ENCODE peak calls at places on chromosome 15, in nine cellular contexts. One of them, this sample, is unnamed.

GRCh38 chr15:35289029-35289617 is 204.0 kb upstream of the NANOGP8 start:
- DNase-seq in GM23338: peak
- DNase-seq in RWPE1: peak
- DNase-seq in ascending aorta: no peak
- DNase-seq in PC-3: peak
- DNase-seq in heart left ventricle: no peak
- DNase-seq in AG04450: peak
- DNase-seq in transverse colon: no peak
- DNase-seq in breast epithelium: no peak
- DNase-seq in this sample: no peak

GRCh38 chr15:60592386-60593339 is 113.7 kb upstream of the ICE2 start:
- DNase-seq in GM23338: peak
- DNase-seq in RWPE1: peak
- DNase-seq in ascending aorta: peak
- DNase-seq in PC-3: peak
- DNase-seq in heart left ventricle: peak
- DNase-seq in AG04450: no peak
- DNase-seq in transverse colon: peak
- DNase-seq in breast epithelium: peak
- DNase-seq in this sample: peak

GRCh38 chr15:27438403-27439375 is 467.7 kb downstream of the GABRG3 start:
- DNase-seq in GM23338: no peak
- DNase-seq in RWPE1: no peak
- DNase-seq in ascending aorta: no peak
- DNase-seq in PC-3: no peak
- DNase-seq in heart left ventricle: no peak
- DNase-seq in AG04450: no peak
- DNase-seq in transverse colon: no peak
- DNase-seq in breast epithelium: no peak
- DNase-seq in this sample: peak

GRCh38 chr15:32866486-32867312 is 148.9 kb downstream of the GREM1 start:
- DNase-seq in GM23338: no peak
- DNase-seq in RWPE1: no peak
- DNase-seq in ascending aorta: no peak
- DNase-seq in PC-3: no peak
- DNase-seq in heart left ventricle: no peak
- DNase-seq in AG04450: no peak
- DNase-seq in transverse colon: no peak
- DNase-seq in breast epithelium: no peak
- DNase-seq in this sample: no peak

GRCh38 chr15:80059786-80060489 is 462 bp downstream of the ZFAND6 start:
- DNase-seq in GM23338: peak
- DNase-seq in RWPE1: peak
- DNase-seq in ascending aorta: no peak
- DNase-seq in PC-3: peak
- DNase-seq in heart left ventricle: peak
- DNase-seq in AG04450: no peak
- DNase-seq in transverse colon: peak
- DNase-seq in breast epithelium: peak
- DNase-seq in this sample: no peak

GRCh38 chr15:89430530-89431341 is 65.6 kb downstream of the RHCG start:
- DNase-seq in GM23338: peak
- DNase-seq in RWPE1: peak
- DNase-seq in ascending aorta: peak
- DNase-seq in PC-3: peak
- DNase-seq in heart left ventricle: peak
- DNase-seq in AG04450: peak
- DNase-seq in transverse colon: peak
- DNase-seq in breast epithelium: peak
- DNase-seq in this sample: peak

GRCh38 chr15:24784506-24784905 is 108.9 kb downstream of the NPAP1 start:
- DNase-seq in GM23338: peak
- DNase-seq in RWPE1: no peak
- DNase-seq in ascending aorta: no peak
- DNase-seq in PC-3: no peak
- DNase-seq in heart left ventricle: no peak
- DNase-seq in AG04450: no peak
- DNase-seq in transverse colon: no peak
- DNase-seq in breast epithelium: no peak
- DNase-seq in this sample: no peak

GRCh38 chr15:92140802-92141201 is 252.9 kb upstream of the ST8SIA2 start:
- DNase-seq in GM23338: no peak
- DNase-seq in RWPE1: peak
- DNase-seq in ascending aorta: no peak
- DNase-seq in PC-3: peak
- DNase-seq in heart left ventricle: no peak
- DNase-seq in AG04450: no peak
- DNase-seq in transverse colon: no peak
- DNase-seq in breast epithelium: no peak
- DNase-seq in this sample: no peak

GRCh38 chr15:88645171-88646087 is 6.6 kb downstream of the ISG20 start:
- DNase-seq in GM23338: no peak
- DNase-seq in RWPE1: no peak
- DNase-seq in ascending aorta: peak
- DNase-seq in PC-3: no peak
- DNase-seq in heart left ventricle: no peak
- DNase-seq in AG04450: no peak
- DNase-seq in transverse colon: no peak
- DNase-seq in breast epithelium: no peak
- DNase-seq in this sample: no peak

GRCh38 chr15:75230524-75231371 is 27.4 kb upstream of the GOLGA6C start:
- DNase-seq in GM23338: peak
- DNase-seq in RWPE1: no peak
- DNase-seq in ascending aorta: no peak
- DNase-seq in PC-3: no peak
- DNase-seq in heart left ventricle: no peak
- DNase-seq in AG04450: no peak
- DNase-seq in transverse colon: peak
- DNase-seq in breast epithelium: no peak
- DNase-seq in this sample: no peak

GRCh38 chr15:36362508-36362907 is 216.9 kb upstream of the CDIN1 start:
- DNase-seq in GM23338: no peak
- DNase-seq in RWPE1: no peak
- DNase-seq in ascending aorta: no peak
- DNase-seq in PC-3: no peak
- DNase-seq in heart left ventricle: peak
- DNase-seq in AG04450: no peak
- DNase-seq in transverse colon: no peak
- DNase-seq in breast epithelium: no peak
- DNase-seq in this sample: no peak

GRCh38 chr15:31271706-31272557 is 54.7 kb upstream of the KLF13 start:
- DNase-seq in GM23338: no peak
- DNase-seq in RWPE1: no peak
- DNase-seq in ascending aorta: no peak
- DNase-seq in PC-3: no peak
- DNase-seq in heart left ventricle: peak
- DNase-seq in AG04450: no peak
- DNase-seq in transverse colon: no peak
- DNase-seq in breast epithelium: peak
- DNase-seq in this sample: peak

GRCh38 chr15:40773496-40773895 is 3.7 kb downstream of the C15orf62 start:
- DNase-seq in GM23338: no peak
- DNase-seq in RWPE1: no peak
- DNase-seq in ascending aorta: no peak
- DNase-seq in PC-3: no peak
- DNase-seq in heart left ventricle: no peak
- DNase-seq in AG04450: no peak
- DNase-seq in transverse colon: no peak
- DNase-seq in breast epithelium: no peak
- DNase-seq in this sample: no peak

GRCh38 chr15:40773902-40774301 is 4.1 kb downstream of the C15orf62 start:
- DNase-seq in GM23338: no peak
- DNase-seq in RWPE1: no peak
- DNase-seq in ascending aorta: no peak
- DNase-seq in PC-3: no peak
- DNase-seq in heart left ventricle: no peak
- DNase-seq in AG04450: no peak
- DNase-seq in transverse colon: no peak
- DNase-seq in breast epithelium: no peak
- DNase-seq in this sample: no peak

GRCh38 chr15:40775007-40775406 is 5.2 kb downstream of the C15orf62 start:
- DNase-seq in GM23338: no peak
- DNase-seq in RWPE1: no peak
- DNase-seq in ascending aorta: no peak
- DNase-seq in PC-3: no peak
- DNase-seq in heart left ventricle: no peak
- DNase-seq in AG04450: no peak
- DNase-seq in transverse colon: no peak
- DNase-seq in breast epithelium: no peak
- DNase-seq in this sample: no peak

GRCh38 chr15:40776537-40777141 is 6.9 kb downstream of the C15orf62 start:
- DNase-seq in GM23338: no peak
- DNase-seq in RWPE1: peak
- DNase-seq in ascending aorta: no peak
- DNase-seq in PC-3: peak
- DNase-seq in heart left ventricle: no peak
- DNase-seq in AG04450: no peak
- DNase-seq in transverse colon: no peak
- DNase-seq in breast epithelium: peak
- DNase-seq in this sample: no peak

GRCh38 chr15:40775740-40776536 is 6.2 kb downstream of the C15orf62 start:
- DNase-seq in GM23338: no peak
- DNase-seq in RWPE1: no peak
- DNase-seq in ascending aorta: no peak
- DNase-seq in PC-3: no peak
- DNase-seq in heart left ventricle: no peak
- DNase-seq in AG04450: no peak
- DNase-seq in transverse colon: no peak
- DNase-seq in breast epithelium: no peak
- DNase-seq in this sample: no peak
- H3K27ac ChIP-seq in GM23338: no peak
- H3K27ac ChIP-seq in RWPE1: peak
- H3K27ac ChIP-seq in ascending aorta: no peak
- H3K27ac ChIP-seq in PC-3: peak
- H3K27ac ChIP-seq in heart left ventricle: no peak
- H3K27ac ChIP-seq in AG04450: no peak
- H3K27ac ChIP-seq in transverse colon: no peak
- H3K27ac ChIP-seq in breast epithelium: peak
- H3K27ac ChIP-seq in this sample: no peak

GRCh38 chr15:39438795-39439577 is 141.9 kb upstream of the THBS1 start:
- DNase-seq in GM23338: no peak
- DNase-seq in RWPE1: peak
- DNase-seq in ascending aorta: no peak
- DNase-seq in PC-3: peak
- DNase-seq in heart left ventricle: no peak
- DNase-seq in AG04450: no peak
- DNase-seq in transverse colon: no peak
- DNase-seq in breast epithelium: no peak
- DNase-seq in this sample: peak
- TF ChIP-seq CTCF in GM23338: peak
- TF ChIP-seq CTCF in RWPE1: no peak
- TF ChIP-seq CTCF in ascending aorta: no peak
- TF ChIP-seq CTCF in PC-3: peak
- TF ChIP-seq CTCF in heart left ventricle: no peak
- TF ChIP-seq CTCF in AG04450: peak
- TF ChIP-seq CTCF in transverse colon: no peak
- TF ChIP-seq CTCF in breast epithelium: no peak
- TF ChIP-seq CTCF in this sample: no peak

DNA sequence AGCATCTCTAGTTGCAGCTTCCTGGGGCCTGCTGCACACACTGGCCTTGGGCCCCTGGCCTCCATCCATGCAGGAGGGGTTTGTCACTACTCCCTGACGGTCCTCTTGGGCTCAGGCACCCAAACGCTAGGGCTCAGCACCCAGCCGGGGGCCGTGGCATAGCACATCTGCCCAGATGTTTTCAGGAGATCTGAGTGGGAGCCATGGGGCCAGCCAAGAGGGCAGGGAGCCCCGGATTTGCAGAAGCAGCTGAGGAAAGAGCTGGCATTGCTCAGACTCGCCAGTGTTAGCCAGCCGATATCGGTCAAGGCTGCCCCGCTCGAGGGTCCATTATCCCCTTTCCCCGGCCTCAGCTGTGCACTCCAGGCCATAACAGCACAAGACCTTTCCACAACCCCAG is 1.5 kb upstream of the ALDH1A3 start:
- DNase-seq in GM23338: no peak
- DNase-seq in RWPE1: no peak
- DNase-seq in ascending aorta: no peak
- DNase-seq in PC-3: no peak
- DNase-seq in heart left ventricle: no peak
- DNase-seq in AG04450: no peak
- DNase-seq in transverse colon: no peak
- DNase-seq in breast epithelium: no peak
- DNase-seq in this sample: no peak
- H3K27ac ChIP-seq in GM23338: no peak
- H3K27ac ChIP-seq in RWPE1: no peak
- H3K27ac ChIP-seq in ascending aorta: no peak
- H3K27ac ChIP-seq in PC-3: peak
- H3K27ac ChIP-seq in heart left ventricle: no peak
- H3K27ac ChIP-seq in AG04450: no peak
- H3K27ac ChIP-seq in transverse colon: no peak
- H3K27ac ChIP-seq in breast epithelium: no peak
- H3K27ac ChIP-seq in this sample: no peak

DNA sequence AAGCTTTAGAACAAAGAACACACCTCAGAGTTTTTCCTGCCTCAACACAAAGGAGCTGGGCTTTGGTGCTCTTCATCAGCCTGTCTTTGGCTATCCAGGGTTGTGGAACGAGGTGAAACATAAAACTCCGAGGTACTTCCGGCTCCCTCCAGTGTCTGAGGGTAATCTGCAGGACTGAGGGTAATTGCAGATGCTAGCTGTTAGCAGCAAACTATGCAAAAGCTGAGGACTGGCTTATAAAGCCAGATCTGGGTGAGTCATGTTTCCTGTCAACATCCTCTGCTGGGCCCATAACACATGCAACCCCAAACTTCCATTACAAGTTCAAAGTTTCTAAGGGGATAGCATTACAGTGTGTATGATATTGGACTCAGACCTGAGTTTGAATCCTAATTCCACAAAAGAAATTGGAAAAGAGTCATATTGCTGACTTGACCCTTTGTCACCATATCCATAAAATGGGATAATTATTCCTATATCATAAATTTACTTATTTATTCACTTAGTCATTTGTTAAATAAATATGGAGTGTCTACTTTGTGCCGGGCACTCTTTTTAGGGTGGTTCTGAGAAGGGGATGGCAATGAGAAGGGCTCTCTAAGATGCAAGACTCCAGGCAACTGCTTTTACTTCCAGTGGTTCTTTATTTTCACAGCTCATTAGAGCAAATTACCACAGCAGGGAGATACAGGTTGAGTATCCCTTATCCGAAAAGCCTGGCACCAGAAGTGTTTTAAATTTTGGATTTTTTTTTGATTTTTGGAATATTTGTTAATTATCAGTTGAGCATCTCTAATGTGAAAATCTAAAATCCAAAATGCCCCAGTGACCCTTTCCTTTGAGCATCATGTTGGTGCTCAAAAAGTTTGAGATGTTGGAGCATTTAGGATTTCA is 9.5 kb upstream of the TRIM69 start:
- DNase-seq in GM23338: peak
- DNase-seq in RWPE1: peak
- DNase-seq in ascending aorta: no peak
- DNase-seq in PC-3: peak
- DNase-seq in heart left ventricle: peak
- DNase-seq in AG04450: peak
- DNase-seq in transverse colon: peak
- DNase-seq in breast epithelium: peak
- DNase-seq in this sample: no peak
- TF ChIP-seq CTCF in GM23338: no peak
- TF ChIP-seq CTCF in RWPE1: no peak
- TF ChIP-seq CTCF in ascending aorta: no peak
- TF ChIP-seq CTCF in PC-3: no peak
- TF ChIP-seq CTCF in heart left ventricle: no peak
- TF ChIP-seq CTCF in AG04450: peak
- TF ChIP-seq CTCF in transverse colon: no peak
- TF ChIP-seq CTCF in breast epithelium: no peak
- TF ChIP-seq CTCF in this sample: no peak